ENCODE peak calls at places on chromosome 13, in seven cellular contexts. U is cardiac muscle cell, M is H9, Z is right cardiac atrium, S is aorta, J is colonic mucosa, L is psoas muscle. X is an unnamed sample. For H3K4me1, the result is how much of the 10 kb centered on the place peaks cover.

GRCh38 chr13:27622102-27622820 is 569 bp downstream of the POLR1D start:
- DNase-seq in J (no peak), Z (no peak), M (no peak), S (no peak), L (no peak), U (no peak), X (peak)

GRCh38 chr13:62375653-62376052 is 960.0 kb upstream of the PCDH20 start:
- DNase-seq in U (no peak), J (no peak), Z (no peak), M (no peak), S (no peak), L (no peak), X (no peak)

GRCh38 chr13:25267715-25268114 is 19.6 kb downstream of the MTMR6 start:
- DNase-seq in M (no peak), S (no peak), U (peak), J (no peak), L (no peak), Z (no peak), X (no peak)

GRCh38 chr13:47594833-47595232 is 406.2 kb downstream of the SUCLA2 start:
- DNase-seq in M (peak), L (no peak), J (no peak), S (no peak), U (peak), Z (no peak), X (no peak)

GRCh38 chr13:112697756-112698655 is 8.2 kb downstream of the ATP11A start:
- DNase-seq in U (no peak), Z (peak), S (no peak), J (no peak), M (peak), L (no peak), X (no peak)

GRCh38 chr13:94139393-94139995 is 340.0 kb downstream of the DCT start:
- DNase-seq in J (no peak), L (no peak), M (no peak), S (no peak), Z (no peak), U (no peak), X (no peak)

GRCh38 chr13:78032132-78032531 is 113.5 kb upstream of the EDNRB start:
- DNase-seq in S (no peak), U (no peak), Z (no peak), J (no peak), M (no peak), L (no peak), X (no peak)

GRCh38 chr13:97327521-97328221 is 105.5 kb downstream of the MBNL2 start:
- DNase-seq in J (no peak), M (no peak), L (no peak), Z (no peak), U (peak), S (no peak), X (no peak)

GRCh38 chr13:22235285-22235949 is 564.5 kb downstream of the FGF9 start:
- DNase-seq in L (no peak), S (no peak), U (no peak), Z (no peak), J (no peak), M (peak), X (peak)

GRCh38 chr13:105159794-105160193 is 1375.7 kb downstream of the EFNB2 start:
- DNase-seq in Z (no peak), S (no peak), L (no peak), M (no peak), J (no peak), U (no peak), X (no peak)

GRCh38 chr13:41352935-41353801 is 42.1 kb downstream of the NAA16 start:
- DNase-seq in Z (no peak), L (no peak), J (peak), U (peak), S (no peak), M (peak), X (peak)

GRCh38 chr13:103517066-103517767 is 451.0 kb upstream of the SLC10A2 start:
- DNase-seq in U (no peak), J (no peak), L (no peak), S (no peak), M (no peak), Z (no peak), X (peak)

GRCh38 chr13:48739346-48740037 is 85.8 kb downstream of the CYSLTR2 start:
- DNase-seq in J (no peak), L (no peak), M (no peak), Z (peak), S (no peak), U (peak), X (no peak)

GRCh38 chr13:29573190-29573589 is 22.3 kb downstream of the SLC7A1 start:
- DNase-seq in L (no peak), M (no peak), S (peak), U (peak), Z (peak), J (peak), X (no peak)

GRCh38 chr13:23871616-23872220 is 17.5 kb downstream of the MIPEP start:
- DNase-seq in U (peak), Z (no peak), L (no peak), S (no peak), J (no peak), M (no peak), X (no peak)

GRCh38 chr13:24491853-24492252 is 20.7 kb downstream of the PARP4 start:
- DNase-seq in M (no peak), J (no peak), U (peak), S (no peak), Z (no peak), L (no peak), X (no peak)

GRCh38 chr13:59588717-59589067 is 575.0 kb downstream of the DIAPH3 start:
- DNase-seq in M (no peak), Z (no peak), L (no peak), U (no peak), J (no peak), S (no peak), X (no peak)

GRCh38 chr13:113449693-113450347 is 3.5 kb downstream of the ADPRHL1 start:
- DNase-seq in U (no peak), Z (no peak), L (no peak), S (peak), M (no peak), J (no peak), X (no peak)

GRCh38 chr13:53237696-53238095 is 209.1 kb downstream of the OLFM4 start:
- DNase-seq in S (no peak), Z (no peak), U (no peak), M (no peak), L (no peak), J (no peak), X (no peak)

GRCh38 chr13:114164681-114165429 is 14.2 kb upstream of the CFAP97D2 start:
- DNase-seq in L (no peak), J (no peak), S (no peak), Z (no peak), U (no peak), M (no peak), X (no peak)

GRCh38 chr13:30020726-30021312 is 170.4 kb upstream of the UBL3 start:
- DNase-seq in S (no peak), U (no peak), J (no peak), Z (no peak), L (no peak), M (no peak), X (no peak)

GRCh38 chr13:36192166-36192565 is 22.2 kb downstream of the SOHLH2 start:
- DNase-seq in U (peak), S (no peak), Z (no peak), L (no peak), M (no peak), J (no peak), X (no peak)

GRCh38 chr13:21749410-21749809 is 78.5 kb downstream of the FGF9 start:
- DNase-seq in M (no peak), J (no peak), S (no peak), Z (no peak), U (no peak), L (no peak), X (no peak)

GRCh38 chr13:79448413-79448812 is 32.5 kb upstream of the NDFIP2 start:
- DNase-seq in Z (no peak), L (no peak), J (no peak), U (peak), M (no peak), S (no peak), X (no peak)

GRCh38 chr13:41188584-41188983 is 5.8 kb downstream of the KBTBD7 start:
- DNase-seq in S (no peak), Z (no peak), J (no peak), U (peak), M (no peak), L (no peak), X (no peak)

GRCh38 chr13:28177327-28177726 is 39.0 kb downstream of the PAN3 start:
- DNase-seq in U (no peak), L (no peak), Z (no peak), J (no peak), S (no peak), M (no peak), X (no peak)

GRCh38 chr13:42991892-42992584 is at the start of gene EPSTI1:
- DNase-seq in J (peak), S (peak), L (peak), U (peak), M (peak), Z (peak), X (peak)

GRCh38 chr13:100244431-100244830 is 155.5 kb downstream of the PCCA start:
- DNase-seq in L (no peak), J (no peak), U (peak), S (no peak), M (no peak), Z (no peak), X (no peak)

GRCh38 chr13:93151277-93151676 is 75.3 kb upstream of the GPC6 start:
- DNase-seq in Z (no peak), J (no peak), M (no peak), U (peak), S (no peak), L (no peak), X (no peak)

GRCh38 chr13:60617863-60618733 is 221.1 kb downstream of the TDRD3 start:
- DNase-seq in S (no peak), M (peak), U (peak), J (no peak), Z (no peak), L (no peak), X (peak)

GRCh38 chr13:63448654-63449053 is 2033.0 kb upstream of the PCDH20 start:
- DNase-seq in U (no peak), M (no peak), J (no peak), Z (no peak), S (no peak), L (no peak), X (no peak)

GRCh38 chr13:30713133-30713532 is 22.2 kb upstream of the ALOX5AP start:
- DNase-seq in S (peak), U (no peak), M (no peak), J (no peak), L (peak), Z (peak), X (no peak)

GRCh38 chr13:46687810-46688209 is 109.2 kb downstream of the ESD start:
- DNase-seq in J (no peak), M (peak), U (peak), Z (no peak), S (no peak), L (no peak), X (peak)

GRCh38 chr13:110403721-110404120 is 96.6 kb downstream of the COL4A2 start:
- DNase-seq in L (no peak), S (no peak), Z (no peak), M (no peak), U (no peak), J (no peak), X (no peak)

GRCh38 chr13:20230913-20231838 is 943 bp downstream of the GJB6 start:
- DNase-seq in U (no peak), Z (no peak), S (no peak), J (no peak), M (peak), L (no peak), X (no peak)

GRCh38 chr13:45178349-45179142 is 22.3 kb downstream of the KCTD4 start:
- DNase-seq in U (peak), J (peak), Z (no peak), S (no peak), M (no peak), L (no peak), X (peak)
- H3K4me1 ChIP-seq in U (under half), J (under half), Z (under half), S (under half), M (under half), L (under half), X (under half)

DNA sequence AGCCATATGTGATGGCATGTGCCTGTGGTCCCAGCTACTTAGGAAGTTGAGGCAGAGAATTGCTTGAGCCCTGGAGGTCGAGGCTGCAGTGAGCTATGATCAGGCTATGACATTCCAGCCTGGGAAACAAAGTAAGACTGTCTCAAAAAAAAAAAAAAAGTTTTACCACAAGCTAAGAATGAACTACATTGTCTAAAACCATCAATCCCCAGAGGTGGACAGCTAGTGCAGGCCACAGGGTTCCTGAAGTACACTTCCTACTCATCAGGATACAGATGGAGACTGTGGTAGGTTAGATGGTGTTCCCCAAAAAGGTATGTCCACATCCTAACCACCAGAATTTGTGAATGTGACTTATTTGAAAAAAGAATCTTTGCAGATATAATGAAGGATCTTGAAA is 63.5 kb upstream of the DOCK9 start:
- DNase-seq in U (no peak), Z (no peak), S (no peak), M (no peak), J (no peak), L (no peak), X (no peak)
- H3K4me1 ChIP-seq in U (under half), Z (under half), S (under half), M (under half), J (under half), L (under half), X (under half)

GRCh38 chr13:51802601-51803000 is 1.4 kb downstream of the DHRS12 start:
- DNase-seq in L (no peak), Z (peak), S (no peak), M (no peak), J (no peak), U (no peak), X (no peak)
- H3K4me1 ChIP-seq in L (under half), Z (under half), S (under half), M (under half), J (under half), U (under half), X (under half)

GRCh38 chr13:33129886-33130285 is 113.7 kb downstream of the KL start:
- DNase-seq in U (no peak), M (no peak), S (no peak), L (no peak), J (no peak), Z (no peak), X (no peak)

GRCh38 chr13:33126909-33127607 is 110.8 kb downstream of the KL start:
- DNase-seq in J (no peak), U (peak), L (peak), M (no peak), Z (peak), S (no peak), X (no peak)

GRCh38 chr13:33125821-33126570 is 109.8 kb downstream of the KL start:
- DNase-seq in Z (peak), M (peak), L (peak), J (no peak), U (peak), S (no peak), X (peak)

GRCh38 chr13:33129094-33129832 is 113.0 kb downstream of the KL start:
- DNase-seq in S (no peak), L (no peak), M (no peak), J (no peak), Z (peak), U (no peak), X (no peak)

GRCh38 chr13:33128134-33128533 is 111.9 kb downstream of the KL start:
- DNase-seq in S (no peak), M (no peak), Z (no peak), J (no peak), L (no peak), U (no peak), X (no peak)
- H3K4me1 ChIP-seq in S (under half), M (under half), Z (under half), J (under half), L (under half), U (under half), X (under half)

GRCh38 chr13:91355826-91356710 is 8.6 kb downstream of the MIR17HG start:
- DNase-seq in M (no peak), Z (no peak), S (no peak), U (no peak), L (no peak), J (no peak), X (no peak)

GRCh38 chr13:91353494-91353893 is 6.0 kb downstream of the MIR17HG start:
- DNase-seq in U (no peak), L (no peak), Z (no peak), J (no peak), M (no peak), S (no peak), X (no peak)

GRCh38 chr13:91357613-91358383 is 10.3 kb downstream of the MIR17HG start:
- DNase-seq in L (no peak), S (no peak), M (no peak), U (no peak), Z (no peak), J (no peak), X (no peak)

GRCh38 chr13:91356919-91357612 is 9.6 kb downstream of the MIR17HG start:
- DNase-seq in M (no peak), Z (no peak), L (no peak), S (no peak), U (no peak), J (no peak), X (no peak)

DNA sequence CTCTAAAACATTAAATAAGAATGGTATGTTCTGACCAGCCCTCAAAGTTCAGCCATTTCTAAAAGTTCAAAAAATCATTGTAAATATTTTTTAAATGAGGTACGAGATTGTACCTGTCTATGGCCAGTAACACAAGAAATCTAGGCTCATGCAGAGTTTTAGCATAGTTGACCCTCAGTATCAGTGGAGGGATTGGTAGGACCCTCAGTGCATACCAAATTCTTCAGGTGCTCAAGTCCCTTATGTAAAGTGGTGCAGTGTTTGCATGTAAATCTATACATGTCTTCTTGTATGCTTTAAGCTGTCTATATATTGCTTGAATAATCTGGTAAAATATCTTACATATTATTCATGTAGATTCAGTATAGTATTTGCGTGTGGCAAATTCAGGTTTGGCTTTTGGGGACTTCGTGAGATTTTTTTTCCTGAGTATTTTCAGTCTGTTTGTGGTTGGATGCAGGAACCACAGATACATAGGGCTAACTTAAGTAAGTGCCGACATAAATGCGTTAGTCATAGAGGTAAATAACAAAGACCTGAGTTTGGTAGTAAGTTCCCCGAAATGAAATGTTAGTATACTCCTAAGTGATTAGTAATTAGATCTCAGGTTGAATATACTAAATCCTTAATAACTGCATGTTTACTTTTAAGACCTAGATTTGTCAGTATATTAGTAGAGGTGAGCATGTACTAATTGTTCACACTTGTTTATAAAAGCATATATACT is 7.8 kb downstream of the MIR17HG start:
- DNase-seq in J (no peak), S (no peak), M (no peak), Z (no peak), U (no peak), L (no peak), X (no peak)
- H3K4me1 ChIP-seq in J (under half), S (under half), M (under half), Z (under half), U (under half), L (under half), X (under half)

X was measured in hepatocyte.